ENCODE peak calls at places on chromosome 2, in eight cellular contexts. One of them, this sample, is unnamed.

GRCh38 chr2:25072606-25073005 is 30.7 kb downstream of the EFR3B start:
- DNase-seq in HT-29: no peak
- DNase-seq in left cardiac atrium: no peak
- DNase-seq in NCI-H1092: no peak
- DNase-seq in iris pigment epithelial cell: no peak
- DNase-seq in substantia nigra: no peak
- DNase-seq in psoas muscle: no peak
- DNase-seq in HEK293T: no peak
- DNase-seq in this sample: no peak

GRCh38 chr2:64283641-64284371 is 139.6 kb upstream of the PELI1 start:
- DNase-seq in HT-29: no peak
- DNase-seq in left cardiac atrium: no peak
- DNase-seq in NCI-H1092: no peak
- DNase-seq in iris pigment epithelial cell: peak
- DNase-seq in substantia nigra: no peak
- DNase-seq in psoas muscle: no peak
- DNase-seq in HEK293T: no peak
- DNase-seq in this sample: no peak

GRCh38 chr2:159146930-159147666 is 139.4 kb downstream of the WDSUB1 start:
- DNase-seq in HT-29: peak
- DNase-seq in left cardiac atrium: peak
- DNase-seq in NCI-H1092: peak
- DNase-seq in iris pigment epithelial cell: no peak
- DNase-seq in substantia nigra: no peak
- DNase-seq in psoas muscle: no peak
- DNase-seq in HEK293T: no peak
- DNase-seq in this sample: no peak

GRCh38 chr2:175175320-175175719 is 6.2 kb downstream of the ATP5MC3 start:
- DNase-seq in HT-29: no peak
- DNase-seq in left cardiac atrium: no peak
- DNase-seq in NCI-H1092: no peak
- DNase-seq in iris pigment epithelial cell: no peak
- DNase-seq in substantia nigra: no peak
- DNase-seq in psoas muscle: no peak
- DNase-seq in HEK293T: no peak
- DNase-seq in this sample: no peak

GRCh38 chr2:107337209-107337898 is 451.4 kb upstream of the ST6GAL2 start:
- DNase-seq in HT-29: no peak
- DNase-seq in left cardiac atrium: no peak
- DNase-seq in NCI-H1092: no peak
- DNase-seq in iris pigment epithelial cell: peak
- DNase-seq in substantia nigra: no peak
- DNase-seq in psoas muscle: no peak
- DNase-seq in HEK293T: no peak
- DNase-seq in this sample: no peak

GRCh38 chr2:9630001-9630749 is 622 bp downstream of the YWHAQ start:
- DNase-seq in HT-29: peak
- DNase-seq in left cardiac atrium: peak
- DNase-seq in NCI-H1092: peak
- DNase-seq in iris pigment epithelial cell: peak
- DNase-seq in substantia nigra: peak
- DNase-seq in psoas muscle: peak
- DNase-seq in HEK293T: peak
- DNase-seq in this sample: peak

GRCh38 chr2:239640210-239640609 is 239.4 kb upstream of the HDAC4 start:
- DNase-seq in HT-29: no peak
- DNase-seq in left cardiac atrium: no peak
- DNase-seq in NCI-H1092: no peak
- DNase-seq in iris pigment epithelial cell: no peak
- DNase-seq in substantia nigra: no peak
- DNase-seq in psoas muscle: no peak
- DNase-seq in HEK293T: no peak
- DNase-seq in this sample: no peak

GRCh38 chr2:17899871-17900270 is 21.4 kb downstream of the KCNS3 start:
- DNase-seq in HT-29: no peak
- DNase-seq in left cardiac atrium: no peak
- DNase-seq in NCI-H1092: no peak
- DNase-seq in iris pigment epithelial cell: no peak
- DNase-seq in substantia nigra: no peak
- DNase-seq in psoas muscle: no peak
- DNase-seq in HEK293T: no peak
- DNase-seq in this sample: no peak

GRCh38 chr2:212686285-212686895 is 147.8 kb upstream of the ERBB4 start:
- DNase-seq in HT-29: peak
- DNase-seq in left cardiac atrium: peak
- DNase-seq in NCI-H1092: peak
- DNase-seq in iris pigment epithelial cell: peak
- DNase-seq in substantia nigra: peak
- DNase-seq in psoas muscle: peak
- DNase-seq in HEK293T: peak
- DNase-seq in this sample: peak

This sample was measured in anterior cingulate cortex.